ENCODE peak calls at places on chromosomes 11 and 22, in nine cellular contexts. T, N, X, F, A, K, W, I and B are unnamed samples. For H3K36me3, the result is how much of the 10 kb centered on the place peaks cover.

GRCh38 chr11:113242767-113243397 is 71.5 kb upstream of the TTC12 start:
- DNase-seq in T (no peak), N (no peak), A (no peak), W (no peak), K (peak), F (no peak), I (peak), X (no peak), B (no peak)

GRCh38 chr22:24443668-24444067 is 16.3 kb downstream of the ADORA2A start:
- DNase-seq in A (no peak), K (no peak), F (no peak), N (no peak), W (no peak), I (no peak), X (no peak), T (no peak), B (no peak)

GRCh38 chr22:48902001-48902869 is 925.4 kb downstream of the BRD1 start:
- DNase-seq in N (no peak), W (no peak), T (no peak), X (no peak), F (no peak), K (no peak), A (no peak), I (no peak), B (no peak)

GRCh38 chr11:118503216-118503615 is 24.1 kb upstream of the TTC36 start:
- DNase-seq in F (no peak), W (no peak), X (no peak), K (no peak), N (no peak), A (no peak), I (no peak), T (no peak), B (no peak)

GRCh38 chr22:35808377-35808776 is 90.7 kb downstream of the APOL5 start:
- DNase-seq in X (no peak), T (no peak), A (no peak), F (no peak), W (no peak), K (no peak), I (no peak), N (no peak), B (no peak)

GRCh38 chr22:19941365-19942070 is at the start of the genes COMT and TXNRD2:
- DNase-seq in N (peak), T (peak), A (peak), I (peak), K (peak), F (peak), X (peak), W (peak), B (peak)

GRCh38 chr11:126480015-126480409 is 124.5 kb downstream of the ST3GAL4 start:
- DNase-seq in W (no peak), K (no peak), A (no peak), N (no peak), I (no peak), X (no peak), T (no peak), F (no peak), B (no peak)

GRCh38 chr11:31355817-31356216 is 13.7 kb downstream of the DCDC1 start:
- DNase-seq in T (no peak), A (no peak), X (no peak), K (no peak), N (no peak), W (no peak), F (no peak), I (no peak), B (no peak)

GRCh38 chr11:44244649-44245308 is 65.2 kb downstream of the ALX4 start:
- DNase-seq in N (no peak), X (no peak), I (peak), A (no peak), F (no peak), K (peak), T (no peak), W (no peak), B (no peak)

GRCh38 chr22:49255154-49255553 is 572.5 kb downstream of the BRD1 start:
- DNase-seq in N (no peak), I (no peak), K (no peak), T (no peak), A (no peak), F (no peak), W (no peak), X (no peak), B (no peak)

GRCh38 chr22:46504586-46504985 is 32.8 kb downstream of the CELSR1 start:
- DNase-seq in N (no peak), W (no peak), K (peak), I (no peak), X (no peak), A (no peak), F (no peak), T (no peak), B (no peak)

GRCh38 chr11:117273550-117274289 is 17.4 kb upstream of the BACE1-AS start:
- DNase-seq in T (no peak), N (no peak), A (no peak), W (no peak), I (peak), X (peak), K (peak), F (no peak), B (no peak)

GRCh38 chr11:88115828-88116410 is 59.3 kb downstream of the RAB38 start:
- DNase-seq in W (no peak), I (no peak), K (no peak), X (no peak), A (no peak), T (no peak), N (no peak), F (no peak), B (no peak)

GRCh38 chr22:48235744-48236143 is 1473.3 kb downstream of the TBC1D22A start:
- DNase-seq in X (no peak), A (no peak), I (no peak), K (no peak), F (no peak), W (no peak), N (no peak), T (no peak), B (no peak)

GRCh38 chr22:49044776-49045175 is 782.9 kb downstream of the BRD1 start:
- DNase-seq in F (no peak), N (no peak), K (no peak), A (no peak), X (no peak), T (no peak), W (no peak), I (no peak), B (no peak)

GRCh38 chr11:17098632-17099031 is 21.2 kb upstream of the RPS13 start:
- DNase-seq in X (no peak), A (no peak), T (no peak), W (no peak), K (no peak), N (no peak), I (no peak), F (no peak), B (no peak)

GRCh38 chr22:19271856-19272535 is 19.5 kb downstream of the CLTCL1 start:
- DNase-seq in K (peak), T (no peak), X (no peak), W (no peak), I (no peak), A (no peak), N (no peak), F (no peak), B (no peak)

GRCh38 chr11:7639643-7640025 is 33.7 kb downstream of the CYB5R2 start:
- DNase-seq in I (no peak), K (no peak), W (no peak), N (no peak), F (peak), X (no peak), A (no peak), T (no peak), B (no peak)

GRCh38 chr22:46682011-46682731 is 55.9 kb downstream of the CERK start:
- DNase-seq in W (no peak), N (no peak), T (no peak), K (no peak), A (no peak), I (no peak), F (no peak), X (no peak), B (no peak)

GRCh38 chr11:61378713-61379313 is 13.6 kb upstream of the TMEM216 start:
- DNase-seq in T (no peak), X (peak), I (peak), K (peak), F (no peak), A (no peak), W (no peak), N (peak), B (no peak)

GRCh38 chr11:4704790-4705334 is 278 bp downstream of the MMP26 start:
- DNase-seq in T (no peak), F (no peak), N (no peak), I (no peak), W (no peak), A (no peak), X (no peak), K (no peak), B (no peak)

GRCh38 chr11:8063319-8063718 is 17.7 kb upstream of the TUB start:
- DNase-seq in A (no peak), F (no peak), K (peak), N (peak), X (no peak), T (no peak), W (no peak), I (peak), B (no peak)

GRCh38 chr11:63915961-63916836 is 765 bp downstream of the RCOR2 start:
- DNase-seq in K (no peak), T (peak), I (peak), X (peak), A (peak), F (peak), N (no peak), W (peak), B (peak)

GRCh38 chr11:11958403-11958802 is 50.0 kb downstream of the DKK3 start:
- DNase-seq in I (no peak), N (no peak), A (no peak), F (no peak), W (no peak), K (no peak), X (no peak), T (no peak), B (no peak)

GRCh38 chr11:118789501-118790356 is 1.2 kb downstream of the DDX6 start:
- DNase-seq in X (peak), W (no peak), I (peak), K (peak), F (peak), N (no peak), T (no peak), A (peak), B (no peak)

GRCh38 chr11:72333657-72334056 is 89.7 kb upstream of the PHOX2A start:
- DNase-seq in T (peak), X (no peak), W (no peak), N (no peak), A (peak), F (peak), K (peak), I (no peak), B (no peak)

GRCh38 chr11:29272019-29272654 is 744.7 kb downstream of the KCNA4 start:
- DNase-seq in F (no peak), W (peak), K (peak), I (peak), A (no peak), N (no peak), T (no peak), X (peak), B (no peak)

GRCh38 chr11:73221996-73222395 is 3.9 kb downstream of the P2RY2 start:
- DNase-seq in F (peak), N (no peak), T (no peak), W (peak), I (no peak), X (no peak), K (no peak), A (no peak), B (no peak)

GRCh38 chr11:46342237-46342636 is 5.0 kb upstream of the DGKZ start:
- DNase-seq in T (no peak), W (no peak), A (no peak), K (no peak), I (no peak), N (peak), X (peak), F (no peak), B (no peak)

GRCh38 chr22:35899736-35900135 is 128.9 kb downstream of the RBFOX2 start:
- DNase-seq in A (no peak), W (no peak), I (no peak), T (no peak), X (no peak), N (no peak), F (no peak), K (no peak), B (no peak)

GRCh38 chr11:117815262-117815803 is 9.2 kb downstream of the FXYD2 start:
- DNase-seq in W (peak), N (peak), K (no peak), X (no peak), I (no peak), F (peak), A (no peak), T (no peak), B (peak)

GRCh38 chr11:71449596-71449995 is 1.4 kb upstream of the DHCR7 start:
- DNase-seq in K (no peak), W (no peak), A (no peak), T (no peak), N (no peak), X (no peak), I (no peak), F (peak), B (no peak)

GRCh38 chr11:60912851-60913550 is 957 bp upstream of the TMEM109 start:
- DNase-seq in I (no peak), F (no peak), A (no peak), T (no peak), W (no peak), X (no peak), N (no peak), K (no peak), B (no peak)

GRCh38 chr11:77324508-77324907 is 23.0 kb upstream of the GDPD4 start:
- DNase-seq in N (no peak), K (no peak), W (no peak), I (no peak), X (no peak), A (no peak), F (no peak), T (no peak), B (no peak)

GRCh38 chr11:105937331-105937730 is 84.7 kb downstream of the MSANTD4 start:
- DNase-seq in X (peak), F (no peak), W (no peak), A (no peak), T (no peak), N (no peak), K (peak), I (peak), B (no peak)

GRCh38 chr11:79430280-79430679 is 10.6 kb downstream of the TENM4 start:
- DNase-seq in X (no peak), W (no peak), I (no peak), N (no peak), A (no peak), K (no peak), T (no peak), F (no peak), B (no peak)

GRCh38 chr22:43174941-43175531 is 11.9 kb downstream of the TTLL12 start:
- DNase-seq in T (no peak), A (no peak), F (peak), W (no peak), K (no peak), X (no peak), I (no peak), N (no peak), B (no peak)

GRCh38 chr22:43179151-43179910 is 7.6 kb downstream of the TTLL12 start:
- DNase-seq in N (peak), F (peak), A (no peak), T (no peak), W (no peak), X (no peak), I (no peak), K (no peak), B (no peak)

GRCh38 chr22:43176090-43176489 is 10.8 kb downstream of the TTLL12 start:
- DNase-seq in N (no peak), I (no peak), F (peak), K (no peak), T (no peak), A (no peak), X (no peak), W (no peak), B (no peak)

GRCh38 chr22:43179911-43180195 is 7.1 kb downstream of the TTLL12 start:
- DNase-seq in W (no peak), T (no peak), I (no peak), K (no peak), F (no peak), N (no peak), X (no peak), A (no peak), B (no peak)

DNA sequence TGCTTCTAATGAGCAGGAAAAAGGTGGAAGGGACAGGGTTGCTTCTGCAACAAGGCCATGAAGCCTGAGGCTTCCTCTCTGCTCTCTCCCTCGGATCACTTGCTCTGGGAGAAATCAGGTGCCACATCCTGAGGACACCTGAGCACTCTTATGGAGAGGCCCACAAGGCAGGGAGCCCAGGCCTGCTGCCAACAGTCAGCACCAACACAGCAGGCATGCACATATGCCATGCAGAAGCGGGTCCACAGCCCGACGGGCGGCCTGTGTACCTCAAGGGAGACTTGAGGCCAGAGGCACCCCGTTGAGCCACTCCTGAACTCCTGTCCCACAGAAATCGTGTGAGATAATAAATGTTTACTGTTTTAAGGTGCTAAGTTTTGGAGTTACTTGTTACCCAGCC is 9.5 kb downstream of the TTLL12 start:
- DNase-seq in A (no peak), K (no peak), F (peak), W (no peak), X (no peak), T (no peak), N (no peak), I (no peak), B (no peak)
- H3K36me3 ChIP-seq in A (under half), K (under half), F (under half), W (under half), X (half or more), T (half or more), N (under half), I (under half), B (under half)

DNA sequence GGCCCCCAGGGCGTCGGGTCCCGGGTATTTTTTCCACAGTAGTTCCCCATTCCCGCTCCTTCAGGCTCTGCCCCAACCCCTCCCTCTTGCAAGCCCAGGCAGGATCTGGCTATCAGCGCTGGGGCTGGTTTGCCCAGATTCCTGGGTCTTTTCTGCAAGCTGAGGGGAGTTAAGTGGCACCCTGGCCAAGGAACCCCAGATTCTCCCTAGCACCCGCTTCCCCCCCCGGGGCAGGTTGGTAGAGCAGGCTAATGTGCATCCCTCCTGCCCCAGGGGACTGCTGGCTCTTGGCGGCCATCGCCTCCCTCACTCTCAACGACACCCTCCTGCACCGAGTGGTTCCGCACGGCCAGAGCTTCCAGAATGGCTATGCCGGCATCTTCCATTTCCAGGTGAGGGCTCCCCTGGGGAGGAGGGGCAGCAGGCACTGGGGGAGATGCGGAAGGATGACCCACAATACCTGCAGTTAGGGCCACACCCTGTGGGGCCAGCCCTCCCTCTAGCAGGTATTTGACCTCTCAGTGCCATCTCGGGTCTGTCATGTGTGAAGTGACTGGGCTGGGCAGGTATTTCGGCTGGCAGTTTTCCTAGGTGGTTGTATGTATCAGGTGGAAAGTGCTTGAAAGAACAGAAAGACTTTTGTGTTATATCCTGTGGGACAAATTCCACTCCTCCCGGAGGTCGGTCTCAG is 1.6 kb downstream of the CAPN1 start:
- DNase-seq in W (no peak), T (no peak), X (no peak), F (peak), K (no peak), A (no peak), I (no peak), N (no peak), B (peak)
- H3K36me3 ChIP-seq in W (under half), T (half or more), X (under half), F (under half), K (under half), A (under half), I (under half), N (under half), B (under half)

GRCh38 chr11:10805741-10806140 is 3.0 kb downstream of the EIF4G2 start:
- DNase-seq in I (no peak), N (no peak), X (no peak), A (no peak), W (no peak), F (no peak), K (no peak), T (no peak), B (no peak)
- H3K36me3 ChIP-seq in I (half or more), N (half or more), X (half or more), A (half or more), W (under half), F (under half), K (under half), T (half or more), B (under half)

GRCh38 chr22:17549655-17550054 is 13.6 kb upstream of the SLC25A18 start:
- DNase-seq in T (no peak), I (no peak), A (no peak), X (no peak), F (no peak), K (no peak), W (no peak), N (no peak), B (no peak)

GRCh38 chr22:17549183-17549582 is 14.1 kb upstream of the SLC25A18 start:
- DNase-seq in W (no peak), K (no peak), X (no peak), I (no peak), N (no peak), A (no peak), T (no peak), F (no peak), B (no peak)

GRCh38 chr22:17554814-17555213 is 8.5 kb upstream of the SLC25A18 start:
- DNase-seq in K (no peak), T (no peak), W (no peak), F (no peak), A (no peak), N (no peak), X (no peak), I (no peak), B (no peak)

GRCh38 chr22:17548756-17549035 is 14.6 kb upstream of the SLC25A18 start:
- DNase-seq in X (no peak), F (no peak), I (no peak), K (no peak), T (no peak), A (no peak), N (no peak), W (no peak), B (no peak)

GRCh38 chr22:17552737-17553136 is 10.6 kb upstream of the SLC25A18 start:
- DNase-seq in W (peak), T (no peak), A (peak), K (no peak), F (no peak), N (peak), X (no peak), I (no peak), B (no peak)
- H3K36me3 ChIP-seq in W (under half), T (under half), A (under half), K (under half), F (under half), N (under half), X (under half), I (under half), B (under half)

DNA sequence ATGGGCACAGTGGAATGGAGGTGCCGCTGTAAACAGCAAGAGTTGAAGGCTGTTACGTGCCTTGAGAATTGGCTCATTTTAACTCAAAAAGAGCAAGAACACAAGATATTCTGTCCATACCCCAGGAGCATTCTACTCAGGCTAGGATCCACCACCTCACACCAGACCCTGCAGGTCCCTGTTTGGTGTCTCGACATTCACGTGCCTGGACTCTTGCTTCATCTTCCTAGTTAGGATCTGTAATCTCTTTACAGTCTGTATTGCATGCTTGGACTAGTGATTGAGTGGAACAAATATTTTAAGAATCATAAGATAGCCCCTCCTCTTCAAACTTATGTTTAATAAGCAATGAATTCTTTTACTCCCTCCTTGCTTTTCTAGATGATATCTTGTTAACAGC is 94.5 kb upstream of the GAL start:
- DNase-seq in N (no peak), K (no peak), F (no peak), X (no peak), T (no peak), W (no peak), I (no peak), A (no peak), B (no peak)
- H3K36me3 ChIP-seq in N (under half), K (under half), F (under half), X (half or more), T (half or more), W (under half), I (half or more), A (half or more), B (under half)

DNA sequence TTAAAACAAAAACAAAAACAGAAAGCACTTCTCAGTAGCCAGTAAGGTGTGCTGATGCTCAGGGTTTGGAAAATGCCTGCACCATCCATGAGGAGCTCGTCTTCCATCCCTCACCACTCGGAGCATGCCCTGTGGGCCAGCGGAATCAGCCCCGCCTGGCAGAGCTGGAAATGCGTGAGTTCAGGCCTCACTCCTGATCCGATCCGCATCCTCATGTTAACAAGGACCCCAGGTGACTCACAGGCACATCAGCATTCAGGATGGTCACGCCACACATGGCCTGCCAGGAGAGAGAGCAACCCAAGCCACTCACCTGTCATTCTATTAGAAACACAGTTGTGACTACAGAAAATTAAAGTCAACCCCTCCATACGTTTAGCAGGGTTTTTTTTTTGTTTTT is 188.5 kb downstream of the MPPED1 start:
- DNase-seq in N (no peak), F (no peak), A (no peak), T (no peak), K (no peak), W (no peak), I (no peak), X (no peak), B (no peak)
- H3K36me3 ChIP-seq in N (under half), F (under half), A (under half), T (under half), K (under half), W (under half), I (under half), X (under half), B (under half)